ENCODE peak calls at places on chromosome 4, in nine cellular contexts. One of them, this sample, is unnamed.

GRCh38 chr4:26566027-26566578 is 17.8 kb upstream of the TBC1D19 start:
- DNase-seq in adrenal gland: no peak
- DNase-seq in A549: no peak
- DNase-seq in IMR-90: no peak
- DNase-seq in breast epithelium: no peak
- DNase-seq in HCT116: no peak
- DNase-seq in right lobe of liver: no peak
- DNase-seq in stomach: no peak
- DNase-seq in testis: no peak
- DNase-seq in this sample: no peak

GRCh38 chr4:11743961-11744360 is 315.3 kb upstream of the HS3ST1 start:
- DNase-seq in adrenal gland: no peak
- DNase-seq in A549: no peak
- DNase-seq in breast epithelium: no peak
- DNase-seq in IMR-90: no peak
- DNase-seq in right lobe of liver: no peak
- DNase-seq in HCT116: no peak
- DNase-seq in testis: no peak
- DNase-seq in stomach: no peak
- DNase-seq in this sample: no peak

GRCh38 chr4:123340381-123340701 is 56.3 kb upstream of the SPRY1 start:
- DNase-seq in breast epithelium: no peak
- DNase-seq in HCT116: peak
- DNase-seq in A549: peak
- DNase-seq in stomach: no peak
- DNase-seq in right lobe of liver: no peak
- DNase-seq in adrenal gland: no peak
- DNase-seq in IMR-90: peak
- DNase-seq in testis: no peak
- DNase-seq in this sample: no peak

GRCh38 chr4:99062120-99062519 is 26.5 kb downstream of the ADH5 start:
- DNase-seq in adrenal gland: no peak
- DNase-seq in right lobe of liver: no peak
- DNase-seq in stomach: no peak
- DNase-seq in IMR-90: peak
- DNase-seq in HCT116: no peak
- DNase-seq in testis: no peak
- DNase-seq in breast epithelium: no peak
- DNase-seq in A549: peak
- DNase-seq in this sample: no peak

GRCh38 chr4:21888195-21888976 is 60.2 kb downstream of the KCNIP4 start:
- DNase-seq in right lobe of liver: no peak
- DNase-seq in adrenal gland: no peak
- DNase-seq in stomach: no peak
- DNase-seq in testis: no peak
- DNase-seq in breast epithelium: no peak
- DNase-seq in A549: peak
- DNase-seq in HCT116: no peak
- DNase-seq in IMR-90: peak
- DNase-seq in this sample: no peak

GRCh38 chr4:163542275-163542674 is 47.8 kb downstream of the TMA16 start:
- DNase-seq in adrenal gland: no peak
- DNase-seq in testis: no peak
- DNase-seq in breast epithelium: no peak
- DNase-seq in stomach: no peak
- DNase-seq in A549: no peak
- DNase-seq in right lobe of liver: no peak
- DNase-seq in HCT116: no peak
- DNase-seq in IMR-90: peak
- DNase-seq in this sample: no peak

GRCh38 chr4:151324124-151324448 is 1.3 kb downstream of the SH3D19 start:
- DNase-seq in right lobe of liver: no peak
- DNase-seq in stomach: no peak
- DNase-seq in A549: no peak
- DNase-seq in IMR-90: no peak
- DNase-seq in HCT116: no peak
- DNase-seq in adrenal gland: no peak
- DNase-seq in testis: no peak
- DNase-seq in breast epithelium: no peak
- DNase-seq in this sample: no peak

GRCh38 chr4:181991374-181991773 is 251.8 kb upstream of the TENM3 start:
- DNase-seq in right lobe of liver: no peak
- DNase-seq in stomach: no peak
- DNase-seq in A549: no peak
- DNase-seq in breast epithelium: no peak
- DNase-seq in testis: no peak
- DNase-seq in IMR-90: no peak
- DNase-seq in HCT116: no peak
- DNase-seq in adrenal gland: no peak
- DNase-seq in this sample: no peak

GRCh38 chr4:102196221-102196620 is 149.1 kb downstream of the SLC39A8 start:
- DNase-seq in A549: no peak
- DNase-seq in testis: no peak
- DNase-seq in HCT116: no peak
- DNase-seq in breast epithelium: no peak
- DNase-seq in right lobe of liver: no peak
- DNase-seq in stomach: no peak
- DNase-seq in IMR-90: no peak
- DNase-seq in adrenal gland: no peak
- DNase-seq in this sample: no peak

GRCh38 chr4:133493776-133494175 is 344.7 kb downstream of the PCDH10 start:
- DNase-seq in stomach: no peak
- DNase-seq in testis: no peak
- DNase-seq in right lobe of liver: no peak
- DNase-seq in A549: no peak
- DNase-seq in adrenal gland: no peak
- DNase-seq in IMR-90: no peak
- DNase-seq in breast epithelium: no peak
- DNase-seq in HCT116: no peak
- DNase-seq in this sample: no peak

GRCh38 chr4:87492617-87493016 is 36.6 kb downstream of the SPARCL1 start:
- DNase-seq in right lobe of liver: no peak
- DNase-seq in IMR-90: no peak
- DNase-seq in A549: no peak
- DNase-seq in testis: no peak
- DNase-seq in stomach: no peak
- DNase-seq in breast epithelium: no peak
- DNase-seq in HCT116: no peak
- DNase-seq in adrenal gland: no peak
- DNase-seq in this sample: no peak

DNA sequence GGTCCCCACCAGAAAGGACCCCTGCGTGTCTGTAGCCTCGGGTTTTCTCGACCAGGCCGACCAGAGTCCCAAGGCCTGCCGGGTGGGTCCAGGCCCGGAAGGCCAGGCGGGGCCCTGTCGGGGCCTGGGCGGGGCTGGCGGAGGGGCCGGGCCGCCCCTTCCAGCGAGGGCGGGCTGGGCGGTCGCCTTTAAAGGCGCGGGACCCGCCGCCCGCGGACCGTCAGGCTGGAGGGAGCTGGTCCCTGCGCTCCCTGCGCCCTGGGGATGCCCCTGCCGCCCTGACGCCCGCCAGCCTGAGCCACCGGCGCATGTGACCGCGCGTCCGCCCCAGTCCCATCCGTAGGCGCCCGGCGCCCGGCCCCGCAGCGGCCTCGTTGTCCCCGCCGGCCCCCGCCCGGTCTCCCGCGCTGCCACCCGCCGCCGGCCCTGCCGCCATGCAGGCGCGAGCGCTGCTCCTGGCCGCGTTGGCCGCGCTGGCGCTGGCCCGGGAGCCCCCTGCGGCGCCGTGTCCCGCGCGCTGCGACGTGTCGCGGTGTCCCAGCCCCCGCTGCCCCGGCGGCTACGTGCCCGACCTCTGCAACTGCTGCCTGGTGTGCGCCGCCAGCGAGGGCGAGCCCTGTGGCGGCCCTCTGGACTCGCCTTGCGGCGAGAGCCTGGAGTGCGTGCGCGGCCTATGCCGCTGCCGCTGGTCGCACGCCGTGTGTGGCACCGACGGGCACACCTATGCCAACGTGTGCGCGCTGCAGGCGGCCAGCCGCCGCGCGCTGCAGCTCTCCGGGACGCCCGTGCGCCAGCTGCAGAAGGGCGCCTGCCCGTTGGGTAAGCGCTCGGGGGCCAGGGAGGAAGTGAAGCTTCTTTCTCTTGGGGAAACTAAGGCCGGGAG is at the start of gene HTRA3:
- DNase-seq in A549: no peak
- DNase-seq in testis: peak
- DNase-seq in IMR-90: peak
- DNase-seq in adrenal gland: no peak
- DNase-seq in breast epithelium: no peak
- DNase-seq in HCT116: no peak
- DNase-seq in right lobe of liver: peak
- DNase-seq in stomach: peak
- DNase-seq in this sample: no peak
- TF ChIP-seq POLR2A in A549: peak
- TF ChIP-seq POLR2A in testis: no peak
- TF ChIP-seq POLR2A in IMR-90: peak
- TF ChIP-seq POLR2A in adrenal gland: peak
- TF ChIP-seq POLR2A in breast epithelium: no peak
- TF ChIP-seq POLR2A in HCT116: no peak
- TF ChIP-seq POLR2A in right lobe of liver: peak
- TF ChIP-seq POLR2A in stomach: no peak
- TF ChIP-seq POLR2A in this sample: peak

DNA sequence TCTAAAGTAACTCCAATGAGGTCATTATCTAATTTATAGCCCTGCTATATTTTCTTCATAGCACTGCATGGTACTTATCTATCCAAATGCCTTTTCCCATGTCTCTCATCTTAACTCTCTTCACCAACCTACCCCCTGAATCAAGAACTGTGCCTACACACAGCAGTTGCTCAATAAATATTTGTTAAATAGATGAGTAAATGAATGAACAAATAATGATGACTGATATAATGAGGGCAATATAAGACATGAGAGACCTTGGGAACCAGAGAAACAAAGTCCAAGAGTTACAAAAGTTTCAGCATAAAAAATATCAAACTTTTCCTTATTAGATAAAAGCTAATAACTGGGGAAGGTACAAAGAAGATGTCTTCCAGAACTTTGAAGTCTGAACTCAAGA is 19.6 kb downstream of the CAMK2D start:
- DNase-seq in right lobe of liver: no peak
- DNase-seq in HCT116: no peak
- DNase-seq in adrenal gland: no peak
- DNase-seq in breast epithelium: no peak
- DNase-seq in testis: no peak
- DNase-seq in stomach: no peak
- DNase-seq in IMR-90: no peak
- DNase-seq in A549: no peak
- DNase-seq in this sample: no peak
- H3K4me3 ChIP-seq in right lobe of liver: no peak
- H3K4me3 ChIP-seq in HCT116: no peak
- H3K4me3 ChIP-seq in adrenal gland: no peak
- H3K4me3 ChIP-seq in breast epithelium: no peak
- H3K4me3 ChIP-seq in testis: no peak
- H3K4me3 ChIP-seq in stomach: no peak
- H3K4me3 ChIP-seq in IMR-90: no peak
- H3K4me3 ChIP-seq in A549: no peak
- H3K4me3 ChIP-seq in this sample: no peak

GRCh38 chr4:73742776-73743175 is 2.4 kb downstream of the CXCL8 start:
- DNase-seq in adrenal gland: no peak
- DNase-seq in HCT116: no peak
- DNase-seq in breast epithelium: no peak
- DNase-seq in IMR-90: no peak
- DNase-seq in A549: no peak
- DNase-seq in testis: no peak
- DNase-seq in right lobe of liver: no peak
- DNase-seq in stomach: no peak
- DNase-seq in this sample: no peak

GRCh38 chr4:73743825-73744602 is 3.6 kb downstream of the CXCL8 start:
- DNase-seq in IMR-90: no peak
- DNase-seq in right lobe of liver: no peak
- DNase-seq in stomach: no peak
- DNase-seq in adrenal gland: no peak
- DNase-seq in breast epithelium: no peak
- DNase-seq in testis: no peak
- DNase-seq in A549: no peak
- DNase-seq in HCT116: no peak
- DNase-seq in this sample: no peak

GRCh38 chr4:73741140-73741749 is 876 bp downstream of the CXCL8 start:
- DNase-seq in right lobe of liver: no peak
- DNase-seq in IMR-90: peak
- DNase-seq in A549: no peak
- DNase-seq in stomach: no peak
- DNase-seq in testis: no peak
- DNase-seq in HCT116: no peak
- DNase-seq in adrenal gland: no peak
- DNase-seq in breast epithelium: no peak
- DNase-seq in this sample: no peak

GRCh38 chr4:73735231-73735630 is 5.1 kb upstream of the CXCL8 start:
- DNase-seq in right lobe of liver: no peak
- DNase-seq in HCT116: no peak
- DNase-seq in breast epithelium: no peak
- DNase-seq in adrenal gland: no peak
- DNase-seq in testis: no peak
- DNase-seq in IMR-90: peak
- DNase-seq in stomach: no peak
- DNase-seq in A549: no peak
- DNase-seq in this sample: no peak

DNA sequence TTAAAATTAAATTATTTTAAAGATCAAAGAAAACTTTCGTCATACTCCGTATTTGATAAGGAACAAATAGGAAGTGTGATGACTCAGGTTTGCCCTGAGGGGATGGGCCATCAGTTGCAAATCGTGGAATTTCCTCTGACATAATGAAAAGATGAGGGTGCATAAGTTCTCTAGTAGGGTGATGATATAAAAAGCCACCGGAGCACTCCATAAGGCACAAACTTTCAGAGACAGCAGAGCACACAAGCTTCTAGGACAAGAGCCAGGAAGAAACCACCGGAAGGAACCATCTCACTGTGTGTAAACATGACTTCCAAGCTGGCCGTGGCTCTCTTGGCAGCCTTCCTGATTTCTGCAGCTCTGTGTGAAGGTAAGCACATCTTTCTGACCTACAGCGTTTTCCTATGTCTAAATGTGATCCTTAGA is at the start of gene CXCL8:
- DNase-seq in right lobe of liver: peak
- DNase-seq in A549: peak
- DNase-seq in stomach: peak
- DNase-seq in HCT116: peak
- DNase-seq in testis: peak
- DNase-seq in adrenal gland: peak
- DNase-seq in breast epithelium: peak
- DNase-seq in IMR-90: peak
- DNase-seq in this sample: no peak
- TF ChIP-seq POLR2A in right lobe of liver: peak
- TF ChIP-seq POLR2A in A549: no peak
- TF ChIP-seq POLR2A in stomach: no peak
- TF ChIP-seq POLR2A in HCT116: no peak
- TF ChIP-seq POLR2A in testis: no peak
- TF ChIP-seq POLR2A in adrenal gland: no peak
- TF ChIP-seq POLR2A in breast epithelium: no peak
- TF ChIP-seq POLR2A in IMR-90: peak
- TF ChIP-seq POLR2A in this sample: no peak

DNA sequence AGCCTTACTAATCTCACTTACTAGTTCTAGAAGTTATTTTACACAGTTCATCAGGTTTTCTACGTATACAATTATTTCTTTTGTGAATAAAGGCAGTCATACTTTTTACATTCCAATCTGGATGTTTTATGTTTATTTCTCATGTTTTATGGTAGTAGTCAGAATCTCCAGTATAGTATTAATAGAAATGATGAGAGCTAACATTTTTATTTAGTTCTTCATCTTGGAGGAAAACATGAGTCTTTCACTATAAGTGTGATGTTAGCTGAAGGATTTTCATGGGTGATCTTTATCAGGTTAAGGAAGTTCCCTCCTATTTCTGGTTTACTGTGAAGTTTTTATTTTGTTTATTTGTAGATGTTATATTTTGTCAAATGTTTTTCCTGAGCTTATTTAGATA is 256.1 kb upstream of the GIMD1 start:
- DNase-seq in adrenal gland: no peak
- DNase-seq in right lobe of liver: no peak
- DNase-seq in testis: no peak
- DNase-seq in breast epithelium: no peak
- DNase-seq in IMR-90: peak
- DNase-seq in HCT116: no peak
- DNase-seq in stomach: no peak
- DNase-seq in A549: no peak
- DNase-seq in this sample: no peak
- H3K4me3 ChIP-seq in adrenal gland: no peak
- H3K4me3 ChIP-seq in right lobe of liver: no peak
- H3K4me3 ChIP-seq in testis: no peak
- H3K4me3 ChIP-seq in breast epithelium: no peak
- H3K4me3 ChIP-seq in IMR-90: no peak
- H3K4me3 ChIP-seq in HCT116: no peak
- H3K4me3 ChIP-seq in stomach: no peak
- H3K4me3 ChIP-seq in A549: no peak
- H3K4me3 ChIP-seq in this sample: no peak

This sample was measured in vagina.